ENCODE peak calls at places on chromosomes 3 and 15, in four cellular contexts. R, S, E and I are unnamed samples.

GRCh38 chr3:66502267-66502874 is 1.5 kb upstream of the LRIG1 start:
- DNase-seq in R (no peak), S (no peak), E (no peak), I (no peak)

GRCh38 chr3:53083496-53083895 is 37.6 kb upstream of the SFMBT1 start:
- DNase-seq in R (no peak), S (no peak), E (no peak), I (no peak)

GRCh38 chr15:68249058-68249713 is 19.7 kb upstream of the CLN6 start:
- DNase-seq in R (no peak), S (no peak), E (no peak), I (no peak)

GRCh38 chr3:165339753-165340152 is 143.6 kb upstream of the SLITRK3 start:
- DNase-seq in R (no peak), S (no peak), E (peak), I (no peak)

GRCh38 chr3:114319453-114319852 is 25.6 kb downstream of the TIGIT start:
- DNase-seq in R (no peak), S (peak), E (no peak), I (no peak)

GRCh38 chr15:52520421-52520820 is 8.3 kb downstream of the MYO5A start:
- DNase-seq in R (no peak), S (no peak), E (no peak), I (no peak)

GRCh38 chr3:24472358-24472757 is 22.3 kb downstream of the THRB start:
- DNase-seq in R (no peak), S (no peak), E (peak), I (no peak)

GRCh38 chr15:71219646-71220045 is 104.4 kb downstream of the THSD4 start:
- DNase-seq in R (no peak), S (no peak), E (no peak), I (no peak)

GRCh38 chr3:46695177-46695961 is 1.9 kb upstream of the ALS2CL start:
- DNase-seq in R (peak), S (no peak), E (no peak), I (no peak)

GRCh38 chr3:112623717-112624116 is 17.2 kb downstream of the CCDC80 start:
- DNase-seq in R (no peak), S (no peak), E (no peak), I (no peak)

GRCh38 chr3:161890147-161890625 is 393.6 kb downstream of the OTOL1 start:
- DNase-seq in R (no peak), S (no peak), E (peak), I (no peak)

GRCh38 chr15:70528270-70528706 is 235.1 kb downstream of the UACA start:
- DNase-seq in R (no peak), S (peak), E (peak), I (no peak)

GRCh38 chr15:69451951-69452701 is 492 bp upstream of the RPLP1 start:
- DNase-seq in R (peak), S (peak), E (no peak), I (no peak)

GRCh38 chr3:32147935-32148334 is 41.5 kb downstream of the GPD1L start:
- DNase-seq in R (no peak), S (no peak), E (no peak), I (no peak)

GRCh38 chr3:30181546-30181945 is 424.9 kb upstream of the TGFBR2 start:
- DNase-seq in R (no peak), S (no peak), E (no peak), I (no peak)

GRCh38 chr3:168090306-168091085 is 5.2 kb downstream of the GOLIM4 start:
- DNase-seq in R (no peak), S (no peak), E (no peak), I (no peak)

GRCh38 chr3:171388537-171388936 is 71.7 kb downstream of the TNIK start:
- DNase-seq in R (no peak), S (no peak), E (no peak), I (no peak)

GRCh38 chr3:23764407-23764806 is 41.3 kb upstream of the UBE2E1 start:
- DNase-seq in R (no peak), S (no peak), E (no peak), I (no peak)

GRCh38 chr3:152610621-152611020 is 224.3 kb upstream of the P2RY1 start:
- DNase-seq in R (no peak), S (no peak), E (no peak), I (no peak)

GRCh38 chr3:101945980-101946379 is 96.7 kb downstream of the NFKBIZ start:
- DNase-seq in R (no peak), S (no peak), E (no peak), I (no peak)

GRCh38 chr3:196073188-196073838 is 8.6 kb downstream of the TFRC start:
- DNase-seq in R (peak), S (peak), E (peak), I (no peak)

GRCh38 chr3:139481116-139481515 is 4.8 kb upstream of the RBP2 start:
- DNase-seq in R (no peak), S (no peak), E (no peak), I (no peak)

GRCh38 chr3:74693696-74694393 is 79.4 kb upstream of the CNTN3 start:
- DNase-seq in R (no peak), S (no peak), E (no peak), I (no peak)

GRCh38 chr3:102078864-102079808 is 229.8 kb downstream of the NFKBIZ start:
- DNase-seq in R (no peak), S (no peak), E (no peak), I (no peak)

GRCh38 chr3:188720636-188721035 is 451.1 kb upstream of the TPRG1 start:
- DNase-seq in R (no peak), S (peak), E (no peak), I (no peak)

GRCh38 chr3:123511726-123512125 is 62.8 kb upstream of the ADCY5 start:
- DNase-seq in R (no peak), S (no peak), E (no peak), I (no peak)

GRCh38 chr15:52783191-52783829 is 6.8 kb downstream of the ONECUT1 start:
- DNase-seq in R (no peak), S (no peak), E (no peak), I (no peak)

GRCh38 chr15:70912187-70912586 is 19.6 kb downstream of the LRRC49 start:
- DNase-seq in R (no peak), S (no peak), E (no peak), I (no peak)

GRCh38 chr15:92882697-92883642 is 17.2 kb upstream of the CHD2 start:
- DNase-seq in R (peak), S (no peak), E (no peak), I (no peak)

DNA sequence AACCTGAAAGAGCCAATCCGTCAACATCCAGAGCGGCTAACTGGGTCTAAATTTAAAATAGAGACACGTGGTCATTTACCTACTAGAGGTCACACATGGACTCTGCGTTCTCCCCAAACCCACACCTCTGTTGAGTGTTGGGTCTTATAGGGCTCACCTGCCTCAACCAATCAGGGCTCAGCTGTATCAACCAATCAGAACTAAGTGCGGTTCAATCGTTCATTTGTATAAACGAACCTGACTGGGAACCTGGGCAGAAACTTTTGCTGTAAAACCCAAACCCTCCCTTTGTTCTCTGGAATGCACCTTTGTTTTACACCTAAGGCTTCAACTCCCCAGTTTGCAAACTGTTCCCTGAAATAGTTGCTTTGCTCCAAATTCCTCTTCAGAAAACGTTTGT is 8.9 kb downstream of the DNAAF4 start:
- DNase-seq in R (no peak), S (no peak), E (no peak), I (no peak)
- H3K4me3 ChIP-seq in R (no peak), S (no peak), E (peak), I (no peak)

GRCh38 chr15:99177679-99178078 is 71.7 kb downstream of the TTC23 start:
- DNase-seq in R (no peak), S (no peak), E (no peak), I (no peak)

GRCh38 chr15:99185731-99186130 is 63.6 kb downstream of the TTC23 start:
- DNase-seq in R (no peak), S (no peak), E (no peak), I (no peak)

GRCh38 chr15:99180287-99180962 is 69.0 kb downstream of the TTC23 start:
- DNase-seq in R (no peak), S (peak), E (no peak), I (no peak)

GRCh38 chr15:99180963-99181306 is 68.4 kb downstream of the TTC23 start:
- DNase-seq in R (no peak), S (no peak), E (no peak), I (no peak)

DNA sequence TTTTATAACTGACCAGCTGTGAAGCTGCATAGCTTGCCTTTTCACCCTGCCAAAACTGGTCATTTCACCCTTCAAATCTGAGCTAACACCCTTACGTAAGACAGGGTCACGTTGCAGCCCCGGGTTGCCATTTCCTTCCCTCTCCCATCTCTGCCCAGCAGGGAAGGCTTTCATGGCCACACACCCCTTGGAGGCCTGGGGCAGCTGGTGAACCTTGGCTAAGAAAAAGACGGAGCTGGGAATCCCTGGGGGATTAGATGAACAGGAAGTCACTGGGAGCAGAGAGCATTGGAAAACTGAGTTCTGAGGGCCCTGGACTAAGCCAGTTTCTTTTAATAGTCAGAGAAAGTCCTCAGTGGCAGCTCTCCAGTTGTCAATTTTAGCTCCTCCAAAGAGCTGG is 67.8 kb downstream of the TTC23 start:
- DNase-seq in R (no peak), S (no peak), E (no peak), I (no peak)
- TF ChIP-seq TCF7L2 in R (no peak), S (no peak), E (no peak), I (no peak)

DNA sequence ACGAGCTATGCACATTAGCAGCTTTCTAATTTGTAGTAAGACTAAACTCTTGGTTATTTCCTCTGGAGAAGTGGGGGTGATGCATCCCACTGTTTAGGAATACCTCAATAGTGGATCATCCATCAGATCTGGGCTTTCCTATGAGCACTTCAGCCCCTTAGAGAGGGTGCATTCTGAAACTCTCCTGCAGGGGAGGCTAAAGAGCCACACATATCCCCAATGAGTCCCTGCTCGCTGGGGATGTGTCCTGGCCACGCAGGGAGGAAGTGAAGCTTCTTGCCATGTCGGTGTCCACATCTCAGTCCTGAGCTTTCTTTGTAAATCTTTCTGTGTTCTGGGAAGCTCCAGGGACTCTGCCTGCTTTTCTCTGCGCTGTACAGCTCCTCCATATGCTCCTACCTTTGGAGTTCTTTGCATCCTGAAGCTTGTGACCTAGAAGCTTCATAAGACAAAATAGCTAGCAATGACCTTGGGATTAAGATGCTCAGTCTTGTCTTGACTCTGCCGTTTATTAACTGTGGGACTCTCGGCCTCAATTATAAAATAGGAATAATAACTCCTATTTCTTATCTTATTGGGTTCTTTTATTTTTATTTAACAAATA is 28.3 kb upstream of the MASP1 start:
- DNase-seq in R (peak), S (peak), E (peak), I (peak)
- TF ChIP-seq REST in R (no peak), S (no peak), E (no peak), I (no peak)

DNA sequence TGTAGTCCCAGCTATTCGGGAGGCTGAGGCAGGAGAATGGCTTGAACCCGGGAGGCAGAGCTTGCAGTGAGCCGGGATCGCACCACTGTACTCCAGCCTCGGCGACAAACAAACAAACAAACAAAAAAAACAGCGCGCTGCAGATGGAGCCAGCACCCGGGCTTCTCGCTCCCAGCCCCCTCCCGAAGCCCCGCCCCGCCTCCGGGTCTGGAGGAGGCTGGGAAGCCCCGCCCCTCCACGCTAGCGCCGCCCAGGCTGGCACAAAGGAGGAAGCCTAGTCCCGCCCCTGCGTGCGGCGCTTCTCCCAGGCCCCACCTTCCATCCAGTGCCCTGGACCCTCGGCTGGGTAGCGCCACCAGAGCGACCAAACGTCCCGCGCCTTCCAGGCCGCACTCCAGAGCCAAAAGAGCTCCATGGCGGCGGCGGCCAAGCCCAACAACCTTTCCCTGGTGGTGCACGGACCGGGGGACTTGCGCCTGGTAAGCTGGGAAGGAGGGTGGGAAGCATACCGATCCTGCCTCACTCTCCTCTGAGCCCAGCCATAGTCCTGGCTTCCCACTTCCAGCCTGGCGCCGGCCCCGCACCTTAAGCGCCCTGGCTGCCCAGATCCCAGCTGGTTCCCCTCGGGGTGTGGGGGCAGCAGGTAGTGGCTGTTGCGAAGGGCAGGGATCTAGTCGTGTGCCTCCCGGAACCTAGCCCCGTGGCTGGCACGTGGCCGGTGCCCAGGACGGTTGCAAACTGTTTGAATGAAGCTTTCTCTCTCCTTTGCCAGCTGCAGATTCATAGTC is at the start of gene SORD:
- DNase-seq in R (peak), S (peak), E (peak), I (no peak)
- H3K4me3 ChIP-seq in R (peak), S (peak), E (peak), I (peak)

GRCh38 chr15:73375755-73376305 is 7.1 kb upstream of the HCN4 start:
- DNase-seq in R (no peak), S (no peak), E (no peak), I (no peak)
- TF ChIP-seq TCF7L2 in R (no peak), S (no peak), E (no peak), I (no peak)

GRCh38 chr15:41332788-41333527 is at the start of gene NUSAP1:
- DNase-seq in R (no peak), S (peak), E (no peak), I (no peak)
- TF ChIP-seq REST in R (no peak), S (no peak), E (no peak), I (peak)